ENCODE peak calls at places on chromosomes 3 and 15, in five cellular contexts. One of them, this sample, is unnamed.

GRCh38 chr3:111582114-111582461 is 13.1 kb downstream of the ZBED2 start:
- DNase-seq in EH: peak; percentile 98
- DNase-seq in body of pancreas: no peak
- DNase-seq in NK-92 treated with Interleukin-12 subunit alpha and Interleukin-12 subunit beta, amount 100 ng/mL, for 24 hours: no peak
- DNase-seq in kidney glomerular epithelial cell: peak; percentile 96
- DNase-seq in this sample: no peak

GRCh38 chr3:60080648-60081047 is 1030.8 kb upstream of the CFAP20DC start:
- DNase-seq in EH: no peak
- DNase-seq in body of pancreas: no peak
- DNase-seq in NK-92 treated with Interleukin-12 subunit alpha and Interleukin-12 subunit beta, amount 100 ng/mL, for 24 hours: no peak
- DNase-seq in kidney glomerular epithelial cell: no peak
- DNase-seq in this sample: no peak

GRCh38 chr3:33750216-33750558 is 32.1 kb upstream of the CLASP2 start:
- DNase-seq in EH: no peak
- DNase-seq in body of pancreas: no peak
- DNase-seq in NK-92 treated with Interleukin-12 subunit alpha and Interleukin-12 subunit beta, amount 100 ng/mL, for 24 hours: no peak
- DNase-seq in kidney glomerular epithelial cell: no peak
- DNase-seq in this sample: no peak

GRCh38 chr3:10845839-10846656 is 30.0 kb downstream of the SLC6A11 start:
- DNase-seq in EH: no peak
- DNase-seq in body of pancreas: no peak
- DNase-seq in NK-92 treated with Interleukin-12 subunit alpha and Interleukin-12 subunit beta, amount 100 ng/mL, for 24 hours: no peak
- DNase-seq in kidney glomerular epithelial cell: no peak
- DNase-seq in this sample: no peak

GRCh38 chr15:73678498-73678897 is 5.7 kb upstream of the CD276 start:
- DNase-seq in EH: no peak
- DNase-seq in body of pancreas: no peak
- DNase-seq in NK-92 treated with Interleukin-12 subunit alpha and Interleukin-12 subunit beta, amount 100 ng/mL, for 24 hours: peak; percentile 54
- DNase-seq in kidney glomerular epithelial cell: no peak
- DNase-seq in this sample: no peak

GRCh38 chr3:141777957-141778813 is 15.0 kb downstream of the GRK7 start:
- DNase-seq in EH: no peak
- DNase-seq in body of pancreas: no peak
- DNase-seq in NK-92 treated with Interleukin-12 subunit alpha and Interleukin-12 subunit beta, amount 100 ng/mL, for 24 hours: no peak
- DNase-seq in kidney glomerular epithelial cell: no peak
- DNase-seq in this sample: no peak

GRCh38 chr3:66473637-66474036 is 27.2 kb downstream of the LRIG1 start:
- DNase-seq in EH: peak; percentile 95
- DNase-seq in body of pancreas: no peak
- DNase-seq in NK-92 treated with Interleukin-12 subunit alpha and Interleukin-12 subunit beta, amount 100 ng/mL, for 24 hours: no peak
- DNase-seq in kidney glomerular epithelial cell: no peak
- DNase-seq in this sample: no peak

GRCh38 chr3:171876651-171877272 is 33.6 kb downstream of the TMEM212 start:
- DNase-seq in EH: peak; percentile 98
- DNase-seq in body of pancreas: no peak
- DNase-seq in NK-92 treated with Interleukin-12 subunit alpha and Interleukin-12 subunit beta, amount 100 ng/mL, for 24 hours: no peak
- DNase-seq in kidney glomerular epithelial cell: peak; percentile 62
- DNase-seq in this sample: no peak

GRCh38 chr3:66276705-66277274 is 56.0 kb downstream of the SLC25A26 start:
- DNase-seq in EH: peak; percentile 73
- DNase-seq in body of pancreas: peak; percentile 76
- DNase-seq in NK-92 treated with Interleukin-12 subunit alpha and Interleukin-12 subunit beta, amount 100 ng/mL, for 24 hours: no peak
- DNase-seq in kidney glomerular epithelial cell: peak; percentile 62
- DNase-seq in this sample: peak; percentile 32

GRCh38 chr3:31958721-31959152 is 22.3 kb downstream of the OSBPL10 start:
- DNase-seq in EH: no peak
- DNase-seq in body of pancreas: no peak
- DNase-seq in NK-92 treated with Interleukin-12 subunit alpha and Interleukin-12 subunit beta, amount 100 ng/mL, for 24 hours: no peak
- DNase-seq in kidney glomerular epithelial cell: no peak
- DNase-seq in this sample: no peak